ENCODE peak calls at places on chromosomes 4 and X, in five cellular contexts. P, G, W, C and O are unnamed samples.
A peak's percentile ranks its signal among the peaks of the same experiment; 100 is the strongest.

GRCh38 chrX:128622296-128622695 is 570.1 kb upstream of the ACTRT1 start:
- DNase-seq in P (peak; percentile 1), G (no peak), W (no peak), C (no peak), O (no peak)

GRCh38 chr4:87363552-87363951 is 27.4 kb downstream of the HSD17B11 start:
- DNase-seq in P (no peak), G (no peak), W (no peak), C (no peak), O (no peak)

GRCh38 chr4:19961092-19961491 is 290.6 kb upstream of the SLIT2 start:
- DNase-seq in P (no peak), G (peak; percentile 62), W (no peak), C (no peak), O (no peak)

GRCh38 chrX:17613979-17614572 is 123.2 kb upstream of the SCML1 start:
- DNase-seq in P (peak; percentile 76), G (no peak), W (no peak), C (no peak), O (no peak)

GRCh38 chr4:84573738-84574720 is 8.9 kb upstream of the CDS1 start:
- DNase-seq in P (peak; percentile 17), G (no peak), W (no peak), C (no peak), O (no peak)

GRCh38 chr4:77582716-77583115 is 22.9 kb upstream of the CXCL13 start:
- DNase-seq in P (no peak), G (no peak), W (no peak), C (no peak), O (no peak)

GRCh38 chrX:11367609-11368430 is 74.6 kb downstream of the AMELX start:
- DNase-seq in P (no peak), G (no peak), W (no peak), C (no peak), O (no peak)

GRCh38 chrX:41265615-41266014 is 68.3 kb upstream of the DDX3X start:
- DNase-seq in P (no peak), G (peak; percentile 64), W (peak; percentile 25), C (no peak), O (peak; percentile 1)

GRCh38 chr4:151604238-151604637 is 156.6 kb downstream of the GATB start:
- DNase-seq in P (peak; percentile 29), G (no peak), W (no peak), C (no peak), O (no peak)

GRCh38 chr4:183971938-183972490 is 66.9 kb downstream of the STOX2 start:
- DNase-seq in P (no peak), G (no peak), W (no peak), C (peak; percentile 55), O (no peak)

GRCh38 chr4:52244773-52245360 is 193.8 kb downstream of the SPATA18 start:
- DNase-seq in P (peak; percentile 13), G (no peak), W (no peak), C (no peak), O (no peak)

GRCh38 chrX:38275615-38276014 is 51.7 kb downstream of the RPGR start:
- DNase-seq in P (peak; percentile 82), G (peak; percentile 56), W (no peak), C (no peak), O (no peak)

GRCh38 chr4:15765306-15765705 is 12.8 kb upstream of the CD38 start:
- DNase-seq in P (no peak), G (no peak), W (no peak), C (no peak), O (no peak)

GRCh38 chr4:149176019-149176418 is 639.6 kb downstream of the IQCM start:
- DNase-seq in P (peak; percentile 13), G (no peak), W (no peak), C (no peak), O (no peak)